ENCODE peak calls at places on chromosome 2, in eight cellular contexts. One of them, this sample, is unnamed.

GRCh38 chr2:86249843-86250402 is 50.7 kb downstream of the MRPL35 start:
- DNase-seq in germinal center: peak; percentile 33
- DNase-seq in GM12892: no peak
- DNase-seq in NCI-H510A treated with DMSO at 0.1 percent for 48 hours: peak; percentile 8
- DNase-seq in A549: no peak
- DNase-seq in activated naive CD8-positive, alpha-beta T cell treated with anti-CD3 and anti-CD28 coated beads, Interleukin-2, amount 10 ng/mL, durations not matched to agents 7 days and 5 days: no peak
- DNase-seq in T-helper 1 cell: no peak
- DNase-seq in type B pancreatic cell: no peak
- DNase-seq in this sample: no peak

GRCh38 chr2:68282814-68283812 is 30.8 kb upstream of the PPP3R1 start:
- DNase-seq in A549: peak; percentile 70
- DNase-seq in type B pancreatic cell: no peak
- DNase-seq in NCI-H510A treated with DMSO at 0.1 percent for 48 hours: peak; percentile 46
- DNase-seq in activated naive CD8-positive, alpha-beta T cell treated with anti-CD3 and anti-CD28 coated beads, Interleukin-2, amount 10 ng/mL, durations not matched to agents 7 days and 5 days: no peak
- DNase-seq in T-helper 1 cell: no peak
- DNase-seq in GM12892: peak; percentile 30
- DNase-seq in germinal center: peak; percentile 67
- DNase-seq in this sample: peak; percentile 28

GRCh38 chr2:234135750-234136221 is 85.3 kb downstream of the SPP2 start:
- DNase-seq in type B pancreatic cell: peak; percentile 74
- DNase-seq in GM12892: peak; percentile 40
- DNase-seq in A549: peak; percentile 80
- DNase-seq in NCI-H510A treated with DMSO at 0.1 percent for 48 hours: peak; percentile 79
- DNase-seq in activated naive CD8-positive, alpha-beta T cell treated with anti-CD3 and anti-CD28 coated beads, Interleukin-2, amount 10 ng/mL, durations not matched to agents 7 days and 5 days: peak; percentile 57
- DNase-seq in T-helper 1 cell: peak; percentile 14
- DNase-seq in germinal center: peak; percentile 61
- DNase-seq in this sample: peak; percentile 88

GRCh38 chr2:10196275-10196892 is 73.8 kb downstream of the RRM2 start:
- DNase-seq in NCI-H510A treated with DMSO at 0.1 percent for 48 hours: no peak
- DNase-seq in GM12892: no peak
- DNase-seq in germinal center: no peak
- DNase-seq in activated naive CD8-positive, alpha-beta T cell treated with anti-CD3 and anti-CD28 coated beads, Interleukin-2, amount 10 ng/mL, durations not matched to agents 7 days and 5 days: no peak
- DNase-seq in T-helper 1 cell: no peak
- DNase-seq in type B pancreatic cell: no peak
- DNase-seq in A549: no peak
- DNase-seq in this sample: no peak

GRCh38 chr2:160392201-160392600 is 101.4 kb downstream of the RBMS1 start:
- DNase-seq in NCI-H510A treated with DMSO at 0.1 percent for 48 hours: no peak
- DNase-seq in GM12892: no peak
- DNase-seq in germinal center: no peak
- DNase-seq in T-helper 1 cell: no peak
- DNase-seq in type B pancreatic cell: no peak
- DNase-seq in A549: no peak
- DNase-seq in activated naive CD8-positive, alpha-beta T cell treated with anti-CD3 and anti-CD28 coated beads, Interleukin-2, amount 10 ng/mL, durations not matched to agents 7 days and 5 days: no peak
- DNase-seq in this sample: no peak

GRCh38 chr2:54986266-54986665 is 64.0 kb downstream of the RTN4 start:
- DNase-seq in activated naive CD8-positive, alpha-beta T cell treated with anti-CD3 and anti-CD28 coated beads, Interleukin-2, amount 10 ng/mL, durations not matched to agents 7 days and 5 days: no peak
- DNase-seq in type B pancreatic cell: no peak
- DNase-seq in GM12892: no peak
- DNase-seq in NCI-H510A treated with DMSO at 0.1 percent for 48 hours: no peak
- DNase-seq in germinal center: no peak
- DNase-seq in T-helper 1 cell: no peak
- DNase-seq in A549: no peak
- DNase-seq in this sample: no peak

GRCh38 chr2:205727174-205727573 is 44.9 kb downstream of the NRP2 start:
- DNase-seq in type B pancreatic cell: no peak
- DNase-seq in GM12892: no peak
- DNase-seq in A549: no peak
- DNase-seq in germinal center: no peak
- DNase-seq in T-helper 1 cell: no peak
- DNase-seq in activated naive CD8-positive, alpha-beta T cell treated with anti-CD3 and anti-CD28 coated beads, Interleukin-2, amount 10 ng/mL, durations not matched to agents 7 days and 5 days: no peak
- DNase-seq in NCI-H510A treated with DMSO at 0.1 percent for 48 hours: no peak
- DNase-seq in this sample: no peak

GRCh38 chr2:182952741-182953450 is 85.4 kb downstream of the NCKAP1 start:
- DNase-seq in T-helper 1 cell: no peak
- DNase-seq in type B pancreatic cell: no peak
- DNase-seq in A549: no peak
- DNase-seq in activated naive CD8-positive, alpha-beta T cell treated with anti-CD3 and anti-CD28 coated beads, Interleukin-2, amount 10 ng/mL, durations not matched to agents 7 days and 5 days: no peak
- DNase-seq in GM12892: no peak
- DNase-seq in germinal center: no peak
- DNase-seq in NCI-H510A treated with DMSO at 0.1 percent for 48 hours: no peak
- DNase-seq in this sample: no peak

GRCh38 chr2:160210599-160211138 is 10.6 kb upstream of the ITGB6 start:
- DNase-seq in GM12892: peak; percentile 48
- DNase-seq in activated naive CD8-positive, alpha-beta T cell treated with anti-CD3 and anti-CD28 coated beads, Interleukin-2, amount 10 ng/mL, durations not matched to agents 7 days and 5 days: peak; percentile 70
- DNase-seq in type B pancreatic cell: peak; percentile 75
- DNase-seq in germinal center: peak; percentile 80
- DNase-seq in NCI-H510A treated with DMSO at 0.1 percent for 48 hours: peak; percentile 9
- DNase-seq in A549: peak; percentile 50
- DNase-seq in T-helper 1 cell: peak; percentile 33
- DNase-seq in this sample: peak; percentile 87

GRCh38 chr2:140586379-140586778 is 1544.4 kb downstream of the LRP1B start:
- DNase-seq in GM12892: no peak
- DNase-seq in germinal center: peak; percentile 2
- DNase-seq in NCI-H510A treated with DMSO at 0.1 percent for 48 hours: no peak
- DNase-seq in type B pancreatic cell: no peak
- DNase-seq in activated naive CD8-positive, alpha-beta T cell treated with anti-CD3 and anti-CD28 coated beads, Interleukin-2, amount 10 ng/mL, durations not matched to agents 7 days and 5 days: no peak
- DNase-seq in T-helper 1 cell: no peak
- DNase-seq in A549: peak; percentile 27
- DNase-seq in this sample: peak; percentile 39

GRCh38 chr2:111691164-111691895 is 192.7 kb downstream of the ANAPC1 start:
- DNase-seq in GM12892: no peak
- DNase-seq in A549: no peak
- DNase-seq in T-helper 1 cell: no peak
- DNase-seq in type B pancreatic cell: no peak
- DNase-seq in NCI-H510A treated with DMSO at 0.1 percent for 48 hours: no peak
- DNase-seq in germinal center: no peak
- DNase-seq in activated naive CD8-positive, alpha-beta T cell treated with anti-CD3 and anti-CD28 coated beads, Interleukin-2, amount 10 ng/mL, durations not matched to agents 7 days and 5 days: no peak
- DNase-seq in this sample: no peak

GRCh38 chr2:104939570-104940235 is 85.8 kb downstream of the POU3F3 start:
- DNase-seq in GM12892: no peak
- DNase-seq in type B pancreatic cell: no peak
- DNase-seq in A549: no peak
- DNase-seq in NCI-H510A treated with DMSO at 0.1 percent for 48 hours: no peak
- DNase-seq in T-helper 1 cell: no peak
- DNase-seq in germinal center: no peak
- DNase-seq in activated naive CD8-positive, alpha-beta T cell treated with anti-CD3 and anti-CD28 coated beads, Interleukin-2, amount 10 ng/mL, durations not matched to agents 7 days and 5 days: no peak
- DNase-seq in this sample: no peak

GRCh38 chr2:241641631-241642030 is 4.1 kb downstream of the ATG4B start:
- DNase-seq in germinal center: no peak
- DNase-seq in type B pancreatic cell: no peak
- DNase-seq in NCI-H510A treated with DMSO at 0.1 percent for 48 hours: no peak
- DNase-seq in activated naive CD8-positive, alpha-beta T cell treated with anti-CD3 and anti-CD28 coated beads, Interleukin-2, amount 10 ng/mL, durations not matched to agents 7 days and 5 days: no peak
- DNase-seq in A549: no peak
- DNase-seq in T-helper 1 cell: no peak
- DNase-seq in GM12892: no peak
- DNase-seq in this sample: no peak

GRCh38 chr2:171083426-171083825 is 77.3 kb downstream of the TLK1 start:
- DNase-seq in GM12892: no peak
- DNase-seq in type B pancreatic cell: no peak
- DNase-seq in NCI-H510A treated with DMSO at 0.1 percent for 48 hours: peak; percentile 27
- DNase-seq in A549: no peak
- DNase-seq in T-helper 1 cell: no peak
- DNase-seq in germinal center: no peak
- DNase-seq in activated naive CD8-positive, alpha-beta T cell treated with anti-CD3 and anti-CD28 coated beads, Interleukin-2, amount 10 ng/mL, durations not matched to agents 7 days and 5 days: no peak
- DNase-seq in this sample: no peak

GRCh38 chr2:140348826-140349225 is 1568.6 kb upstream of the NXPH2 start:
- DNase-seq in type B pancreatic cell: no peak
- DNase-seq in A549: no peak
- DNase-seq in NCI-H510A treated with DMSO at 0.1 percent for 48 hours: no peak
- DNase-seq in T-helper 1 cell: no peak
- DNase-seq in GM12892: no peak
- DNase-seq in activated naive CD8-positive, alpha-beta T cell treated with anti-CD3 and anti-CD28 coated beads, Interleukin-2, amount 10 ng/mL, durations not matched to agents 7 days and 5 days: no peak
- DNase-seq in germinal center: no peak
- DNase-seq in this sample: peak; percentile 78

GRCh38 chr2:112700004-112700667 is 20.7 kb upstream of the NT5DC4 start:
- DNase-seq in type B pancreatic cell: peak; percentile 4
- DNase-seq in T-helper 1 cell: no peak
- DNase-seq in GM12892: no peak
- DNase-seq in germinal center: no peak
- DNase-seq in NCI-H510A treated with DMSO at 0.1 percent for 48 hours: no peak
- DNase-seq in activated naive CD8-positive, alpha-beta T cell treated with anti-CD3 and anti-CD28 coated beads, Interleukin-2, amount 10 ng/mL, durations not matched to agents 7 days and 5 days: no peak
- DNase-seq in A549: no peak
- DNase-seq in this sample: no peak

GRCh38 chr2:47344890-47345583 is 57.9 kb upstream of the MSH2 start:
- DNase-seq in activated naive CD8-positive, alpha-beta T cell treated with anti-CD3 and anti-CD28 coated beads, Interleukin-2, amount 10 ng/mL, durations not matched to agents 7 days and 5 days: no peak
- DNase-seq in T-helper 1 cell: no peak
- DNase-seq in germinal center: no peak
- DNase-seq in type B pancreatic cell: peak; percentile 93
- DNase-seq in NCI-H510A treated with DMSO at 0.1 percent for 48 hours: peak; percentile 99
- DNase-seq in A549: peak; percentile 99
- DNase-seq in GM12892: no peak
- DNase-seq in this sample: peak; percentile 98

GRCh38 chr2:204511021-204511420 is 34.3 kb upstream of the PARD3B start:
- DNase-seq in T-helper 1 cell: no peak
- DNase-seq in germinal center: no peak
- DNase-seq in NCI-H510A treated with DMSO at 0.1 percent for 48 hours: no peak
- DNase-seq in type B pancreatic cell: no peak
- DNase-seq in A549: no peak
- DNase-seq in GM12892: no peak
- DNase-seq in activated naive CD8-positive, alpha-beta T cell treated with anti-CD3 and anti-CD28 coated beads, Interleukin-2, amount 10 ng/mL, durations not matched to agents 7 days and 5 days: no peak
- DNase-seq in this sample: no peak

GRCh38 chr2:240593026-240593702 is 6.6 kb downstream of the CAPN10 start:
- DNase-seq in T-helper 1 cell: no peak
- DNase-seq in germinal center: no peak
- DNase-seq in NCI-H510A treated with DMSO at 0.1 percent for 48 hours: no peak
- DNase-seq in type B pancreatic cell: no peak
- DNase-seq in A549: no peak
- DNase-seq in GM12892: peak; percentile 5
- DNase-seq in activated naive CD8-positive, alpha-beta T cell treated with anti-CD3 and anti-CD28 coated beads, Interleukin-2, amount 10 ng/mL, durations not matched to agents 7 days and 5 days: no peak
- DNase-seq in this sample: no peak

GRCh38 chr2:101083613-101084012 is 67.6 kb downstream of the TBC1D8 start:
- DNase-seq in GM12892: no peak
- DNase-seq in T-helper 1 cell: no peak
- DNase-seq in NCI-H510A treated with DMSO at 0.1 percent for 48 hours: no peak
- DNase-seq in germinal center: no peak
- DNase-seq in A549: no peak
- DNase-seq in type B pancreatic cell: no peak
- DNase-seq in activated naive CD8-positive, alpha-beta T cell treated with anti-CD3 and anti-CD28 coated beads, Interleukin-2, amount 10 ng/mL, durations not matched to agents 7 days and 5 days: no peak
- DNase-seq in this sample: no peak